ENCODE peak calls at places on chromosomes 13 and 19, in seven cellular contexts. T is GDM1; A is HEK293T; D is stimulated activated naive CD4-positive, alpha-beta T cell; W is kidney epithelial cell; Z is stimulated activated CD4-positive, alpha-beta T cell treated with anti-CD3 and anti-CD28 coated beads, Interleukin-1b, Interleukin-23, amount 100 ng/mL, for 24 hours; H is hypothalamus. E is an unnamed sample.

GRCh38 chr13:94269557-94269956 is 209.9 kb downstream of the DCT start:
- DNase-seq in W (no peak), H (no peak), T (no peak), Z (no peak), A (no peak), D (no peak), E (no peak)

GRCh38 chr19:46571495-46571894 is 29.6 kb upstream of the CALM3 start:
- DNase-seq in W (no peak), A (peak), Z (no peak), D (no peak), T (peak), H (no peak), E (peak)

GRCh38 chr19:55723491-55723890 is 14.7 kb downstream of the NLRP9 start:
- DNase-seq in A (no peak), Z (no peak), T (no peak), H (no peak), W (no peak), D (no peak), E (no peak)

GRCh38 chr19:927044-927706 is 1.3 kb downstream of the ARID3A start:
- DNase-seq in H (no peak), Z (no peak), A (no peak), W (no peak), T (no peak), D (no peak), E (no peak)

GRCh38 chr13:99150575-99151370 is 49.9 kb upstream of the UBAC2 start:
- DNase-seq in Z (no peak), D (no peak), T (no peak), W (peak), A (no peak), H (no peak), E (no peak)

GRCh38 chr19:27861411-27861975 is 1351.5 kb downstream of the UQCRFS1 start:
- DNase-seq in T (no peak), D (no peak), W (no peak), H (no peak), A (no peak), Z (no peak), E (no peak)

GRCh38 chr19:42601811-42602443 is 7.2 kb upstream of the CEACAM8 start:
- DNase-seq in H (no peak), Z (no peak), A (peak), D (no peak), W (no peak), T (peak), E (peak)

GRCh38 chr19:46150606-46151005 is 2.6 kb downstream of the IGFL2 start:
- DNase-seq in D (no peak), T (no peak), W (no peak), Z (no peak), H (no peak), A (no peak), E (no peak)

GRCh38 chr19:30685601-30686000 is 313.4 kb downstream of the ZNF536 start:
- DNase-seq in T (no peak), W (no peak), H (no peak), A (no peak), Z (no peak), D (no peak), E (no peak)

GRCh38 chr19:15453906-15454305 is 4.2 kb upstream of the WIZ start:
- DNase-seq in A (no peak), D (no peak), H (no peak), Z (no peak), W (no peak), T (no peak), E (no peak)

GRCh38 chr13:43129021-43129420 is 105.6 kb downstream of the DNAJC15 start:
- DNase-seq in H (no peak), Z (no peak), T (no peak), W (no peak), D (no peak), A (no peak), E (no peak)